ENCODE peak calls at places on chromosome 13, in eight cellular contexts. E is neural progenitor cell, B is BJ, V is choroid plexus epithelial cell, Z is brain microvascular endothelial cell, W is A549, I is astrocyte of the spinal cord, L is left ventricle myocardium inferior. Y is an unnamed sample.

GRCh38 chr13:113977976-113978375 is 4.1 kb upstream of the C13orf46 start:
- DNase-seq in Z (no peak), V (no peak), E (no peak), L (no peak), B (no peak), I (no peak), W (no peak), Y (no peak)

GRCh38 chr13:114129649-114130062 is 2.8 kb downstream of the RASA3 start:
- DNase-seq in E (no peak), V (no peak), L (no peak), I (no peak), Z (no peak), B (no peak), W (no peak), Y (no peak)

GRCh38 chr13:28408235-28408848 is 86.6 kb downstream of the FLT1 start:
- DNase-seq in I (no peak), Z (peak; percentile 7), B (no peak), L (peak; percentile 56), E (no peak), W (no peak), V (peak; percentile 6), Y (no peak)

GRCh38 chr13:101979825-101980224 is 422.0 kb downstream of the FGF14 start:
- DNase-seq in E (no peak), I (no peak), W (no peak), V (no peak), L (no peak), B (no peak), Z (no peak), Y (no peak)

GRCh38 chr13:51317262-51317661 is 22.2 kb upstream of the SERPINE3 start:
- DNase-seq in L (no peak), I (peak; percentile 81), Z (peak; percentile 56), B (no peak), V (no peak), W (no peak), E (no peak), Y (no peak)

GRCh38 chr13:94123543-94123942 is 355.9 kb downstream of the DCT start:
- DNase-seq in L (no peak), E (no peak), I (no peak), W (no peak), Z (no peak), V (no peak), B (no peak), Y (no peak)

GRCh38 chr13:75129331-75129730 is 352.6 kb downstream of the TBC1D4 start:
- DNase-seq in Z (no peak), W (no peak), V (no peak), B (no peak), E (no peak), I (no peak), L (no peak), Y (no peak)

GRCh38 chr13:23558675-23559536 is 11.3 kb upstream of the TNFRSF19 start:
- DNase-seq in Z (peak; percentile 83), E (no peak), B (no peak), W (peak; percentile 72), V (peak; percentile 96), I (peak; percentile 92), L (peak; percentile 57), Y (peak; percentile 95)

GRCh38 chr13:42708391-42708790 is 73.0 kb upstream of the FAM216B start:
- DNase-seq in L (no peak), B (no peak), V (no peak), E (no peak), W (no peak), Z (no peak), I (no peak), Y (no peak)

GRCh38 chr13:42333613-42334328 is 61.8 kb downstream of the AKAP11 start:
- DNase-seq in B (no peak), V (peak; percentile 84), I (peak; percentile 67), E (peak; percentile 62), L (no peak), Z (peak; percentile 29), W (peak; percentile 3), Y (peak; percentile 22)

GRCh38 chr13:59901191-59901590 is 262.5 kb downstream of the DIAPH3 start:
- DNase-seq in L (no peak), W (no peak), Z (no peak), E (no peak), I (no peak), V (no peak), B (no peak), Y (no peak)

GRCh38 chr13:50991624-50992610 is 82.3 kb downstream of the RNASEH2B start:
- DNase-seq in E (no peak), L (no peak), I (peak; percentile 16), B (no peak), Z (no peak), V (no peak), W (no peak), Y (no peak)

GRCh38 chr13:99911069-99911964 is 60.2 kb downstream of the ZIC5 start:
- DNase-seq in B (no peak), W (no peak), Z (no peak), V (no peak), E (no peak), L (no peak), I (no peak), Y (no peak)

GRCh38 chr13:37403776-37404497 is 194.6 kb downstream of the POSTN start:
- DNase-seq in V (peak; percentile 94), E (no peak), L (no peak), I (peak; percentile 92), Z (peak; percentile 87), W (no peak), B (peak; percentile 37), Y (no peak)

GRCh38 chr13:27978301-27978968 is 9.3 kb upstream of the CDX2 start:
- DNase-seq in B (no peak), Z (no peak), V (no peak), L (no peak), E (peak; percentile 61), I (no peak), W (no peak), Y (no peak)

GRCh38 chr13:113307491-113307890 is 10.5 kb downstream of the LAMP1 start:
- DNase-seq in E (no peak), I (no peak), L (no peak), Z (no peak), B (no peak), W (no peak), V (no peak), Y (no peak)

GRCh38 chr13:42968906-42969305 is 23.1 kb downstream of the EPSTI1 start:
- DNase-seq in V (no peak), Z (no peak), E (no peak), L (no peak), W (no peak), B (no peak), I (no peak), Y (peak; percentile 63)

GRCh38 chr13:49134305-49134704 is 85.8 kb upstream of the MLNR start:
- DNase-seq in Z (no peak), V (no peak), I (no peak), E (no peak), W (no peak), B (no peak), L (no peak), Y (no peak)

GRCh38 chr13:36778083-36778671 is 40.8 kb upstream of the RFXAP start:
- DNase-seq in L (no peak), Z (peak; percentile 72), B (peak; percentile 9), W (no peak), V (peak; percentile 80), E (peak; percentile 91), I (peak; percentile 63), Y (no peak)

GRCh38 chr13:92547256-92547655 is 679.4 kb upstream of the GPC6 start:
- DNase-seq in I (peak; percentile 62), B (no peak), V (peak; percentile 69), W (no peak), L (no peak), E (no peak), Z (peak; percentile 20), Y (peak; percentile 55)
- H3K4me3 ChIP-seq in I (no peak overlapping the region), B (no peak overlapping the region), V (no peak overlapping the region), W (no peak overlapping the region), L (no peak overlapping the region), E (no peak overlapping the region), Z (no peak overlapping the region), Y (no peak overlapping the region)

DNA sequence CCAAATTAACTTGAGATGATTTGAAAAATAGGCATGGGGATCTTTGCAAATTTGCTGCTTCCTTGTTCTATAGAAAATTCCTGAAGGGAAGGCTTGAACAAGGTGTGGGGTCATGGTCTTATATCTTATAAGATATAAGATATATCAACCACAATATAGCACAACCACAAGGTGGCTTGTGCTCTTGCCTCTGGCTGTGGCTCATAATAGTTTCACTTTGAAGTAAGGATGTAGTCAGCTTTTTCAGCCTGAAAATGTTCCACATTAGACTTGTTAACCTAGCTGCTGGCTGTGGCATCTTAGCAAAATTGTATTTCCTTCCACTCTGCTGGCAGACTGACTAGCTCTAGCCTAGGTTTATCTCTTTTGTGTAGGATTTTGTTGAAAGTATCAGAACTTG is 169.7 kb downstream of the KLF5 start:
- DNase-seq in B (no peak), Z (no peak), I (peak; percentile 56), V (peak; percentile 54), W (no peak), E (no peak), L (no peak), Y (peak; percentile 40)
- H3K4me3 ChIP-seq in B (no peak overlapping the region), Z (no peak overlapping the region), I (no peak overlapping the region), V (no peak overlapping the region), W (no peak overlapping the region), E (no peak overlapping the region), L (no peak overlapping the region), Y (no peak overlapping the region)

DNA sequence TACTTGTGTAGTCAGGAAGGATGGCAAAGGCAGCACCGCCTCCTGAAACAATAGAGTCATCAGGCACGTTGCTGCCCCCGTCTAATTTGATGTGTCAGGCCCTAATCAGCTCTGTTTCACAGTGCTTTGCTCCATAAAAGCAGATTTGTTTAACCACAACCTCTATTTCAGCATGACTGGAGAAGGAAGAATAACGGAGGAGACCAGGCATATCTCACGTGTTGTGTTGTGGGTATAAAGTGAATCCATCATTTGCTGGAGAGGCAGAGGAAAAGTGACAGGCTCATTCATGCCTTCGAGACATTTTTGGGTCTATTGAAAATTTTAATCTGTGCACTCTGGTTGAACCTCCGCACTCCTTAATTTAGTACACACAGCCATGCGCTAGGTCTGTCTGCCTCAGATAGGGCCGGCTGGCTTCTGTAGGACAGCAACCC is 940.4 kb upstream of the SLC10A2 start:
- DNase-seq in I (peak; percentile 48), W (no peak), B (no peak), V (peak; percentile 28), Z (no peak), L (no peak), E (no peak), Y (no peak)
- H3K4me3 ChIP-seq in I (no peak overlapping the region), W (no peak overlapping the region), B (no peak overlapping the region), V (peak overlapping the region; percentile 14), Z (no peak overlapping the region), L (no peak overlapping the region), E (no peak overlapping the region), Y (no peak overlapping the region)

GRCh38 chr13:111183087-111183645 is 68.1 kb downstream of the ARHGEF7 start:
- DNase-seq in B (no peak), V (no peak), I (no peak), Z (no peak), E (no peak), L (no peak), W (no peak), Y (no peak)

GRCh38 chr13:111187879-111188643 is 73.0 kb downstream of the ARHGEF7 start:
- DNase-seq in I (peak; percentile 64), L (no peak), E (no peak), Z (no peak), W (no peak), V (peak; percentile 68), B (no peak), Y (peak; percentile 74)

GRCh38 chr13:111184685-111185401 is 69.7 kb downstream of the ARHGEF7 start:
- DNase-seq in W (no peak), B (no peak), E (no peak), Z (peak; percentile 68), L (no peak), I (no peak), V (peak; percentile 52), Y (no peak)

GRCh38 chr13:111183959-111184684 is 69.0 kb downstream of the ARHGEF7 start:
- DNase-seq in I (no peak), W (no peak), B (no peak), L (peak; percentile 47), E (no peak), V (no peak), Z (no peak), Y (no peak)

GRCh38 chr13:111186305-111186930 is 71.3 kb downstream of the ARHGEF7 start:
- DNase-seq in B (no peak), V (no peak), I (no peak), W (no peak), Z (no peak), L (no peak), E (no peak), Y (no peak)
- H3K4me3 ChIP-seq in B (no peak overlapping the region), V (no peak overlapping the region), I (no peak overlapping the region), W (no peak overlapping the region), Z (no peak overlapping the region), L (peak overlapping the region; percentile 2), E (no peak overlapping the region), Y (no peak overlapping the region)

Y was measured in bronchial epithelial cell.